ENCODE peak calls at places on chromosomes 13 and 19, in nine cellular contexts. One of them, this sample, is unnamed.

GRCh38 chr13:20404488-20405222 is 121.0 kb downstream of the CRYL1 start:
- DNase-seq in T-cell: no peak
- DNase-seq in stimulated activated naive CD4-positive, alpha-beta T cell: no peak
- DNase-seq in SW480: no peak
- DNase-seq in right lobe of liver: no peak
- DNase-seq in HuH-7: no peak
- DNase-seq in stomach: peak; percentile 7
- DNase-seq in DMS53: no peak
- DNase-seq in CD8-positive, alpha-beta T cell: no peak
- DNase-seq in this sample: no peak

GRCh38 chr19:33902802-33903488 is 106.3 kb downstream of the KCTD15 start:
- DNase-seq in T-cell: no peak
- DNase-seq in stimulated activated naive CD4-positive, alpha-beta T cell: no peak
- DNase-seq in SW480: peak; percentile 49
- DNase-seq in right lobe of liver: no peak
- DNase-seq in HuH-7: no peak
- DNase-seq in stomach: no peak
- DNase-seq in DMS53: no peak
- DNase-seq in CD8-positive, alpha-beta T cell: no peak
- DNase-seq in this sample: peak; percentile 44

GRCh38 chr19:5076440-5077208 is 107.7 kb downstream of the KDM4B start:
- DNase-seq in T-cell: no peak
- DNase-seq in stimulated activated naive CD4-positive, alpha-beta T cell: no peak
- DNase-seq in SW480: no peak
- DNase-seq in right lobe of liver: peak; percentile 84
- DNase-seq in HuH-7: no peak
- DNase-seq in stomach: no peak
- DNase-seq in DMS53: no peak
- DNase-seq in CD8-positive, alpha-beta T cell: no peak
- DNase-seq in this sample: no peak

GRCh38 chr19:38693380-38694223 is 46.2 kb downstream of the ACTN4 start:
- DNase-seq in T-cell: peak; percentile 54
- DNase-seq in stimulated activated naive CD4-positive, alpha-beta T cell: no peak
- DNase-seq in SW480: peak; percentile 100
- DNase-seq in right lobe of liver: no peak
- DNase-seq in HuH-7: peak; percentile 76
- DNase-seq in stomach: no peak
- DNase-seq in DMS53: no peak
- DNase-seq in CD8-positive, alpha-beta T cell: peak; percentile 22
- DNase-seq in this sample: no peak

GRCh38 chr19:17358395-17358794 is 18.7 kb downstream of the PLVAP start:
- DNase-seq in T-cell: no peak
- DNase-seq in stimulated activated naive CD4-positive, alpha-beta T cell: no peak
- DNase-seq in SW480: no peak
- DNase-seq in right lobe of liver: no peak
- DNase-seq in HuH-7: no peak
- DNase-seq in stomach: no peak
- DNase-seq in DMS53: no peak
- DNase-seq in CD8-positive, alpha-beta T cell: no peak
- DNase-seq in this sample: no peak

GRCh38 chr13:20721454-20722357 is 18.2 kb downstream of the IL17D start:
- DNase-seq in T-cell: no peak
- DNase-seq in stimulated activated naive CD4-positive, alpha-beta T cell: no peak
- DNase-seq in SW480: no peak
- DNase-seq in right lobe of liver: no peak
- DNase-seq in HuH-7: no peak
- DNase-seq in stomach: peak; percentile 56
- DNase-seq in DMS53: peak; percentile 71
- DNase-seq in CD8-positive, alpha-beta T cell: no peak
- DNase-seq in this sample: peak; percentile 46

GRCh38 chr13:27120011-27120410 is 51.6 kb downstream of the USP12 start:
- DNase-seq in T-cell: no peak
- DNase-seq in stimulated activated naive CD4-positive, alpha-beta T cell: no peak
- DNase-seq in SW480: no peak
- DNase-seq in right lobe of liver: no peak
- DNase-seq in HuH-7: no peak
- DNase-seq in stomach: no peak
- DNase-seq in DMS53: no peak
- DNase-seq in CD8-positive, alpha-beta T cell: no peak
- DNase-seq in this sample: no peak

GRCh38 chr19:11673608-11674041 is 65.1 kb downstream of the ZNF823 start:
- DNase-seq in T-cell: no peak
- DNase-seq in stimulated activated naive CD4-positive, alpha-beta T cell: no peak
- DNase-seq in SW480: no peak
- DNase-seq in right lobe of liver: no peak
- DNase-seq in HuH-7: peak; percentile 10
- DNase-seq in stomach: peak; percentile 69
- DNase-seq in DMS53: peak; percentile 66
- DNase-seq in CD8-positive, alpha-beta T cell: no peak
- DNase-seq in this sample: peak; percentile 78

GRCh38 chr13:91946498-91947070 is 548.2 kb downstream of the GPC5 start:
- DNase-seq in T-cell: no peak
- DNase-seq in stimulated activated naive CD4-positive, alpha-beta T cell: no peak
- DNase-seq in SW480: peak; percentile 11
- DNase-seq in right lobe of liver: no peak
- DNase-seq in HuH-7: peak; percentile 9
- DNase-seq in stomach: no peak
- DNase-seq in DMS53: peak; percentile 50
- DNase-seq in CD8-positive, alpha-beta T cell: no peak
- DNase-seq in this sample: no peak

GRCh38 chr13:92260363-92260762 is 861.9 kb downstream of the GPC5 start:
- DNase-seq in T-cell: no peak
- DNase-seq in stimulated activated naive CD4-positive, alpha-beta T cell: no peak
- DNase-seq in SW480: no peak
- DNase-seq in right lobe of liver: no peak
- DNase-seq in HuH-7: no peak
- DNase-seq in stomach: no peak
- DNase-seq in DMS53: no peak
- DNase-seq in CD8-positive, alpha-beta T cell: no peak
- DNase-seq in this sample: no peak

GRCh38 chr13:102203718-102204117 is 198.1 kb downstream of the FGF14 start:
- DNase-seq in T-cell: no peak
- DNase-seq in stimulated activated naive CD4-positive, alpha-beta T cell: no peak
- DNase-seq in SW480: no peak
- DNase-seq in right lobe of liver: no peak
- DNase-seq in HuH-7: no peak
- DNase-seq in stomach: no peak
- DNase-seq in DMS53: no peak
- DNase-seq in CD8-positive, alpha-beta T cell: no peak
- DNase-seq in this sample: no peak

GRCh38 chr13:25249001-25249543 is 38.2 kb downstream of the MTMR6 start:
- DNase-seq in T-cell: no peak
- DNase-seq in stimulated activated naive CD4-positive, alpha-beta T cell: no peak
- DNase-seq in SW480: peak; percentile 19
- DNase-seq in right lobe of liver: no peak
- DNase-seq in HuH-7: peak; percentile 6
- DNase-seq in stomach: no peak
- DNase-seq in DMS53: peak; percentile 59
- DNase-seq in CD8-positive, alpha-beta T cell: no peak
- DNase-seq in this sample: no peak

GRCh38 chr13:30551194-30551593 is 66.5 kb upstream of the USPL1 start:
- DNase-seq in T-cell: no peak
- DNase-seq in stimulated activated naive CD4-positive, alpha-beta T cell: peak; percentile 41
- DNase-seq in SW480: peak; percentile 47
- DNase-seq in right lobe of liver: no peak
- DNase-seq in HuH-7: no peak
- DNase-seq in stomach: no peak
- DNase-seq in DMS53: peak; percentile 59
- DNase-seq in CD8-positive, alpha-beta T cell: no peak
- DNase-seq in this sample: no peak

GRCh38 chr13:74771964-74772363 is 637.8 kb upstream of the KLF12 start:
- DNase-seq in T-cell: no peak
- DNase-seq in stimulated activated naive CD4-positive, alpha-beta T cell: no peak
- DNase-seq in SW480: no peak
- DNase-seq in right lobe of liver: no peak
- DNase-seq in HuH-7: no peak
- DNase-seq in stomach: no peak
- DNase-seq in DMS53: no peak
- DNase-seq in CD8-positive, alpha-beta T cell: no peak
- DNase-seq in this sample: no peak

GRCh38 chr13:109483369-109483768 is 303.0 kb downstream of the IRS2 start:
- DNase-seq in T-cell: no peak
- DNase-seq in stimulated activated naive CD4-positive, alpha-beta T cell: no peak
- DNase-seq in SW480: no peak
- DNase-seq in right lobe of liver: no peak
- DNase-seq in HuH-7: no peak
- DNase-seq in stomach: no peak
- DNase-seq in DMS53: peak; percentile 2
- DNase-seq in CD8-positive, alpha-beta T cell: no peak
- DNase-seq in this sample: no peak

GRCh38 chr19:58538257-58539168 is 5.4 kb upstream of the TRIM28 start:
- DNase-seq in T-cell: no peak
- DNase-seq in stimulated activated naive CD4-positive, alpha-beta T cell: no peak
- DNase-seq in SW480: peak; percentile 91
- DNase-seq in right lobe of liver: no peak
- DNase-seq in HuH-7: peak; percentile 51
- DNase-seq in stomach: peak; percentile 47
- DNase-seq in DMS53: peak; percentile 74
- DNase-seq in CD8-positive, alpha-beta T cell: peak; percentile 24
- DNase-seq in this sample: peak; percentile 72